ENCODE peak calls at places on chromosomes 12 and 14, in ten cellular contexts. R is body of pancreas, U is A549, A is lower leg skin, F is endothelial cell of umbilical vein, C is transverse colon, P is IMR-90, K is erythroblast, D is gastrocnemius medialis, X is breast epithelium. O is an unnamed sample.

GRCh38 chr12:42729532-42729895 is 140.0 kb upstream of the PRICKLE1 start:
- DNase-seq in R (no peak), U (no peak), A (no peak), F (no peak), C (no peak), P (no peak), K (no peak), D (no peak), X (no peak), O (no peak)

GRCh38 chr14:22471545-22472121 is 117.4 kb downstream of the DAD1 start:
- DNase-seq in R (peak), U (peak), A (no peak), F (peak), C (peak), P (peak), K (peak), D (no peak), X (no peak), O (no peak)

GRCh38 chr12:63042646-63043045 is 107.7 kb upstream of the PPM1H start:
- DNase-seq in R (no peak), U (no peak), A (no peak), F (peak), C (no peak), P (peak), K (no peak), D (no peak), X (no peak), O (no peak)

GRCh38 chr14:55141812-55142211 is 12.8 kb downstream of the LGALS3 start:
- DNase-seq in R (no peak), U (no peak), A (no peak), F (no peak), C (no peak), P (no peak), K (no peak), D (no peak), X (no peak), O (no peak)

GRCh38 chr12:116650585-116650984 is 87.3 kb downstream of the SPRING1 start:
- DNase-seq in R (no peak), U (no peak), A (no peak), F (no peak), C (no peak), P (no peak), K (no peak), D (no peak), X (no peak), O (no peak)

GRCh38 chr14:52442602-52443001 is 109.7 kb downstream of the TXNDC16 start:
- DNase-seq in R (no peak), U (no peak), A (no peak), F (no peak), C (no peak), P (no peak), K (no peak), D (no peak), X (no peak), O (no peak)

GRCh38 chr12:34602213-34602940 is 580.1 kb downstream of the ALG10 start:
- DNase-seq in R (no peak), U (no peak), A (no peak), F (no peak), C (no peak), P (no peak), K (no peak), D (no peak), X (no peak), O (no peak)

GRCh38 chr14:92880851-92881250 is 42.1 kb upstream of the CHGA start:
- DNase-seq in R (peak), U (peak), A (no peak), F (peak), C (no peak), P (peak), K (no peak), D (no peak), X (no peak), O (no peak)

GRCh38 chr12:106323537-106323936 is 21.0 kb downstream of the TCP11L2 start:
- DNase-seq in R (no peak), U (no peak), A (no peak), F (no peak), C (no peak), P (no peak), K (no peak), D (no peak), X (no peak), O (no peak)

GRCh38 chr14:93984987-93985410 is 8.6 kb upstream of the ASB2 start:
- DNase-seq in R (peak), U (peak), A (no peak), F (no peak), C (peak), P (peak), K (peak), D (peak), X (no peak), O (peak)

GRCh38 chr12:47744005-47744651 is 14.6 kb downstream of the RAPGEF3 start:
- DNase-seq in R (peak), U (peak), A (peak), F (no peak), C (peak), P (no peak), K (peak), D (no peak), X (peak), O (no peak)

GRCh38 chr14:94045563-94046345 is 19.6 kb downstream of the OTUB2 start:
- DNase-seq in R (peak), U (no peak), A (no peak), F (no peak), C (peak), P (no peak), K (no peak), D (no peak), X (no peak), O (no peak)

GRCh38 chr12:7108928-7109920 is at the start of gene C1RL:
- DNase-seq in R (peak), U (peak), A (peak), F (peak), C (peak), P (peak), K (peak), D (peak), X (peak), O (peak)

GRCh38 chr12:121278450-121279375 is 17.8 kb downstream of the CAMKK2 start:
- DNase-seq in R (peak), U (no peak), A (peak), F (peak), C (no peak), P (peak), K (no peak), D (peak), X (no peak), O (no peak)

GRCh38 chr12:34598851-34599529 is 576.7 kb downstream of the ALG10 start:
- DNase-seq in R (no peak), U (no peak), A (no peak), F (no peak), C (no peak), P (no peak), K (no peak), D (no peak), X (no peak), O (no peak)

GRCh38 chr12:103751171-103751570 is 89.9 kb downstream of the NT5DC3 start:
- DNase-seq in R (no peak), U (peak), A (no peak), F (no peak), C (no peak), P (no peak), K (no peak), D (no peak), X (no peak), O (no peak)

GRCh38 chr14:50260511-50260910 is 29.1 kb upstream of the SOS2 start:
- DNase-seq in R (no peak), U (peak), A (no peak), F (peak), C (no peak), P (peak), K (peak), D (no peak), X (no peak), O (peak)

GRCh38 chr14:92254786-92255185 is 68.2 kb upstream of the SLC24A4 start:
- DNase-seq in R (peak), U (no peak), A (no peak), F (peak), C (peak), P (peak), K (no peak), D (no peak), X (no peak), O (no peak)

GRCh38 chr12:80271770-80272169 is 172.3 kb upstream of the PTPRQ start:
- DNase-seq in R (no peak), U (no peak), A (no peak), F (no peak), C (no peak), P (no peak), K (no peak), D (no peak), X (no peak), O (no peak)

GRCh38 chr14:24139272-24139934 is 2.0 kb downstream of the EMC9 start:
- DNase-seq in R (no peak), U (peak), A (no peak), F (no peak), C (no peak), P (no peak), K (no peak), D (no peak), X (no peak), O (no peak)

GRCh38 chr14:24138396-24139271 is 2.6 kb downstream of the PSME1 start:
- DNase-seq in R (no peak), U (no peak), A (no peak), F (no peak), C (no peak), P (no peak), K (no peak), D (no peak), X (no peak), O (no peak)

GRCh38 chr14:24144451-24144850 is 2.0 kb downstream of the PSME2 start:
- DNase-seq in R (no peak), U (no peak), A (no peak), F (no peak), C (no peak), P (no peak), K (no peak), D (no peak), X (no peak), O (no peak)

GRCh38 chr14:24143511-24143910 is 2.1 kb upstream of the EMC9 start:
- DNase-seq in R (no peak), U (no peak), A (no peak), F (no peak), C (no peak), P (peak), K (no peak), D (no peak), X (no peak), O (no peak)

DNA sequence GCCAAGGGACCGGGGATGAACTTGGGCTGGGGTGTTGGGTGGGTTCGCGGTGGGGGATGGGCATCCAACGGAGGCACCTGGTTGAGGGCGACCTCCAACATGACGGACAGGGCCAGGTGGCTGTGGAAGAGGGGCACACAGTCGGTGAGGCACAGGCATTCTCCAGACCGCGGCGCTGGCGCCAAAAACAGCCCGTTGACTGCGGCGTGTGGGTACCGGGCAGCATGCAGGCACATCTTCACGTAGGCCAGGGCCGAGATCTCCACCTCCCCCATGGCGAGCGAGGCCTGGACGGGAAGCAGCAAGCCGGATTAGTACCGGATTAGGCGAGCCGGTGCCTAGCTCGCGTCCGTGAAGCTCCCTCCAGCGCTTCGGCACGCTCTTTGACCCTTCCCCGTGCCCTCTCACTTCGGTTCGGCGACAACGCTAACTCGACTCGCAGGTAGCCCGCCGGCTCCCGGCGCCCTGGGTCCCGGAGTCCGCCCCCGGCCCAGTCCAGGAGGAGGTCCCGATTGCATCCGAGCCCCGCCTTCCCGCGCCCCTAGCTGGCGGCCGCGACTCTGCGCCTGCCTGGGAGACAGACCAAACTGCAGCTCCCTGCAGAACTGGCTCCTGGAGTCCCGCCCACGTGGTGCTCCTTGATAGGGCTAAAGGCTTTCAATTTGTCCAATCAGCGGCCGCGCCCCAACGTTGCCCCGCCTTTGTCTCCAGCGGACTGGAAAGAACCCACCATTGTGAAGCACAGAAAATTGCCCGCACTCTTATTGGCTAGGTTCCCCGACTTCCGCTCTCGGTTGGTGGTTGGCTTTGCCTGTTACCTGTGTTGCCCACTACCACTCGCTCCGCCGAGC is at the start of gene EMC9:
- DNase-seq in R (peak), U (peak), A (peak), F (peak), C (peak), P (peak), K (peak), D (peak), X (peak), O (peak)
- TF ChIP-seq POLR2A in R (peak), U (peak), A (no peak), F (peak), C (peak), P (peak), K (peak), D (peak), X (peak), O (peak)

GRCh38 chr12:11849752-11850504 is 200.5 kb downstream of the ETV6 start:
- DNase-seq in R (no peak), U (no peak), A (no peak), F (no peak), C (no peak), P (no peak), K (no peak), D (no peak), X (no peak), O (no peak)
- TF ChIP-seq POLR2A in R (no peak), U (no peak), A (no peak), F (no peak), C (no peak), P (no peak), K (no peak), D (no peak), X (no peak), O (no peak)

GRCh38 chr12:9719835-9720234 is 13.1 kb downstream of the CLECL1 start:
- DNase-seq in R (no peak), U (no peak), A (no peak), F (no peak), C (no peak), P (no peak), K (no peak), D (no peak), X (no peak), O (no peak)
- TF ChIP-seq POLR2A in R (no peak), U (no peak), A (no peak), F (no peak), C (no peak), P (no peak), K (no peak), D (no peak), X (no peak), O (no peak)

DNA sequence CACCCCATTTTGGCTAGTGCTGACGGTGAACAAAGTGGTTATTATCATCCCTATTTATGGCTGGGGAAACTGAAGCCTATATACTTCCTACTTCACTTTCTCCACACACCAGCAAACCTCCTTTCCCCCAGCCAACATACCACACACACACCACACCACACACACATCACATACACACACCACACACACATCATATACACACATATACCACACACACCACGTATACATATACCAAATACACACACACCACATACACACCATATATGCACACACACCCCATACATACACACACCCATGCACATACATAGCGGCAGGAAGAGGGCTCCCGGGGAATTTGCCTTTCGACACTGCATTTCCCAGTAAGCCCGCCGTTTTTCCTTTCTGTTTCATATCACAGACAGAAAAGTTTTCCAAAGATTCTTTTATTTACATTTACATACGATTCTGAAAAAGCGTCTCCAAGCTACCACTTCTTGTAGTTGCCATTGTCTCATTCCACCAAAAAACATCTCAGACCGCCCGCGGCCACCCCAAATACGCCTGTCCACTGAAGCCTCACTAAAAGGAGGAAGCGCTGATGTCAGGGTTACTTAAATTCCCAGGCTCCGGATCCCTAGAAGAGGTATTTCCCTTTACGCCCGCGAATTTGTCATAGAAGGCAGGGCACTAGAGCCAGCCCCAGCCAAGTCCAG is 826 bp upstream of the RAB5B start:
- DNase-seq in R (no peak), U (no peak), A (no peak), F (no peak), C (peak), P (peak), K (no peak), D (no peak), X (no peak), O (no peak)
- TF ChIP-seq POLR2A in R (no peak), U (peak), A (no peak), F (peak), C (peak), P (peak), K (no peak), D (peak), X (peak), O (no peak)

DNA sequence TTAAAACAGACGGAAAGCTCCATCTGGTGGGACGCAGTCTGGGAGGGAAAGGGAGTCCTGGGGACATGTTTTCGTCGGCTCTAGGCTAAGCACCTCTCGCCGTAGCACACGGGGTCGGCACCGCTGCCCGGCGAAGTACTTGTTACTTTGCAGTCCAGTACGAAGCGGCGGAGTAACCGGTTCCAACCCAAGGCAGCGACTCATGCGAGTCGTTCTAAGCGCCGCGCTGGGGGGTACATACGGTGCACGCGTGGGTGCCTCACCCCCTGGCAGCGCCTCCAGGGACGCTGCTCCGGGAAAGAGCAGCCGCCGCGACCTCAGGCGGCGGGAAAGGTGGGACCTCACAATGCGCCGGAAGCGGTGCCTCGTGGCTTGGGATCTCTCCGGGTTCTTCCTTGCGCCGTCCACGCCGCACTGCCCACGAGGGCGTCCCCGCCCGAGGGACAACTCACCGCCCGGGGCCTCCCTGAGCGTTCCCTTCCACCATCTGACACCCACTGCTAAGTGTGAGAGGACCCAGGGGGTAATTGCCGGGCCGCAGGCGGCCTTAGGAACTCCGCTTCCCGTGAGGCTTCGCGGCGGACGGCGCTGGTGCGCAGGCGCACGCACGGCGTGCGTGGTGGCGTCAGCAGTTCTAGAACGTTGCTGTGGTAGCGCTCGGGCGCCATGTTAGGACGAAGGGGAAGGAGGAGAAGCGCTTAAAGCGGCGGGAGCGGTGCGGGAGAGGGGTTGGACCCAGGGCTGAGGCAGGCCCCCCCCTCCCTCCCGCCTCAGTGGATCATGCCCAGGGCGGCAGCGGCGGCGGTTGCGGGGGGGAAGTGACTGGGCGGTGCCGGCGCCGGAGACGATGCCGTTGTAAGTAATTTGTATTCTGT is at the start of gene PAPOLA:
- DNase-seq in R (peak), U (peak), A (peak), F (peak), C (peak), P (peak), K (peak), D (peak), X (peak), O (peak)
- TF ChIP-seq POLR2A in R (peak), U (peak), A (peak), F (peak), C (peak), P (peak), K (peak), D (peak), X (peak), O (peak)

DNA sequence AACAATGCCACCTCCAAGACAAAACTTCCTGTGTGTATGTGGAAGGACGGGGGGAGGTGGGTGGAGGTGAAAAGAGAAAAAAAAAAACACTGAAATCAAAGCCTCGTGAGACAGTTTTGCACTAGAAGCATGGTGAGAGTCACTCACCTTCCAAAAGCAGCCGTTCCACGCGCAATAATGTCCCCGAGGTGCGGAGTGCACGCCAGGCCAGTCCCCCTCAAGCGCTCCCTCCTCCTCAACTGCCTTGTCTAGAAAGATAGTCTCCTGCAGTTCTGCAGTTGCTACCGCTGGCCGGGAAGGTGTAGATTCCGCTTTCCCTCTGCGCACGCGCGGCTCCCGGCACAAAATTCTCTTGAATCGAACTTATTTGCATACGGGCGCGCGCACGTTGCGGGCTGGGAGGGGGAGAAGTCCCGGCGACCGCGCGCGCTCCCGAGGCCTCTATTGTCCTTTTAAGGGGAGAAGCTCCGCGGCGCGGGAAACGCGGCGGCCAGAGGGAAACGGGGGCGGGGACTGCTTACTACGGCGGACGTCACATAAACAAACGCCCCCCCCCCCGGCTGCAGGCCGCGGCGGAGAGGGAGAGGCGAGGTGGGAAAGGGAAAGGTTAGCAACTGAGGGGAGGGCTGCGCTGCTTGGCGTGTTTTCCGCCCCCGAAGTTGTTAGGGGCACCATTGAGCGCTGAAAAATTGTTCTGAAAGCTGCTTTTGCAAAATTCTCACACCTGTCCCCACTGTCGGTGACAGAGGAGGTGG is at the start of gene SINHCAF:
- DNase-seq in R (peak), U (peak), A (peak), F (peak), C (peak), P (peak), K (peak), D (peak), X (peak), O (peak)
- TF ChIP-seq POLR2A in R (peak), U (peak), A (peak), F (peak), C (peak), P (peak), K (peak), D (peak), X (peak), O (peak)